ENCODE peak calls at places on chromosomes 4 and X, in five cellular contexts. N is stimulated activated CD4-positive, alpha-beta T cell treated with anti-CD3 and anti-CD28 coated beads, Interleukin-12 subunit alpha, Interleukin-12 subunit beta, amount 100 ng/mL, for 4 hours; B is neural crest cell; P is foreskin fibroblast; Z is gastrocnemius medialis. K is an unnamed sample.

GRCh38 chr4:1593881-1594345 is 90.2 kb downstream of the FAM53A start:
- DNase-seq in N (no peak), B (no peak), P (no peak), Z (no peak), K (no peak)

GRCh38 chrX:9071031-9071650 is 37.2 kb upstream of the FAM9B start:
- DNase-seq in N (no peak), B (no peak), P (peak; percentile 35), Z (no peak), K (no peak)

GRCh38 chrX:44674906-44675305 is 132.2 kb upstream of the FUNDC1 start:
- DNase-seq in N (no peak), B (no peak), P (no peak), Z (no peak), K (no peak)

GRCh38 chr4:168852933-168853713 is 156.9 kb downstream of the CBR4 start:
- DNase-seq in N (no peak), B (no peak), P (no peak), Z (no peak), K (no peak)

GRCh38 chr4:78038704-78039103 is 18.4 kb upstream of the FRAS1 start:
- DNase-seq in N (no peak), B (no peak), P (no peak), Z (no peak), K (no peak)

GRCh38 chrX:75273483-75273882 is 402 bp upstream of the UPRT start:
- DNase-seq in N (no peak), B (no peak), P (no peak), Z (no peak), K (no peak)

GRCh38 chr4:187602339-187603092 is 393.1 kb upstream of the ZFP42 start:
- DNase-seq in N (no peak), B (no peak), P (peak; percentile 44), Z (no peak), K (no peak)

GRCh38 chrX:16604300-16604699 is 45.7 kb upstream of the S100G start:
- DNase-seq in N (no peak), B (no peak), P (no peak), Z (no peak), K (no peak)

GRCh38 chrX:130575831-130576404 is 174.1 kb downstream of the RBMX2 start:
- DNase-seq in N (peak; percentile 4), B (peak; percentile 44), P (peak; percentile 12), Z (no peak), K (no peak)

GRCh38 chr4:40995850-40996249 is 218.5 kb downstream of the APBB2 start:
- DNase-seq in N (no peak), B (no peak), P (peak; percentile 82), Z (no peak), K (no peak)

GRCh38 chr4:125283702-125284279 is 31.0 kb upstream of the FAT4 start:
- DNase-seq in N (no peak), B (no peak), P (peak; percentile 21), Z (no peak), K (no peak)

GRCh38 chr4:98568896-98569663 is 89.3 kb downstream of the TSPAN5 start:
- DNase-seq in N (no peak), B (no peak), P (peak; percentile 72), Z (no peak), K (no peak)

GRCh38 chrX:128504496-128504895 is 452.3 kb upstream of the ACTRT1 start:
- DNase-seq in N (no peak), B (no peak), P (no peak), Z (no peak), K (no peak)

GRCh38 chr4:94508841-94509240 is 57.1 kb downstream of the PDLIM5 start:
- DNase-seq in N (no peak), B (no peak), P (no peak), Z (no peak), K (no peak)

GRCh38 chrX:74238771-74239170 is 65.2 kb upstream of the ZCCHC13 start:
- DNase-seq in N (no peak), B (no peak), P (no peak), Z (no peak), K (no peak)

GRCh38 chr4:182449960-182450359 is 206.8 kb downstream of the TENM3 start:
- DNase-seq in N (no peak), B (no peak), P (no peak), Z (no peak), K (no peak)

GRCh38 chr4:145180298-145181090 is at the start of gene OTUD4:
- DNase-seq in N (peak; percentile 92), B (peak; percentile 80), P (peak; percentile 97), Z (peak; percentile 94), K (peak; percentile 99)

GRCh38 chrX:119698835-119699234 is 5.9 kb upstream of the SEPTIN6 start:
- DNase-seq in N (no peak), B (peak; percentile 8), P (peak; percentile 46), Z (no peak), K (no peak)

GRCh38 chr4:74311696-74312313 is 3.5 kb downstream of the EPGN start:
- DNase-seq in N (no peak), B (peak; percentile 19), P (peak; percentile 40), Z (no peak), K (no peak)